ENCODE peak calls at places on chromosomes 12 and 14, in ten cellular contexts. A is IMR-90; E is amniotic epithelial cell; N is kidney glomerular epithelial cell; U is adrenal gland; T is stimulated activated CD8-positive, alpha-beta memory T cell treated with anti-CD3 and anti-CD28 coated beads, Interleukin-15, amount 100 ng/mL, for 24 hours; C is activated T-helper 1 cell treated with Interleukin-2 at 50 U/mL for 16 hours; V is AG08396; H is Caki2; R is GM04504. P is an unnamed sample.

GRCh38 chr12:574475-575128 is 88.6 kb downstream of the NINJ2 start:
- DNase-seq in A (no peak), E (peak), N (peak), U (no peak), T (no peak), C (no peak), V (no peak), H (no peak), R (no peak), P (no peak)

GRCh38 chr12:45050751-45051489 is at the start of gene DBX2:
- DNase-seq in A (no peak), E (no peak), N (no peak), U (no peak), T (no peak), C (no peak), V (peak), H (no peak), R (no peak), P (no peak)

GRCh38 chr12:71472441-71472911 is 32.9 kb downstream of the LGR5 start:
- DNase-seq in A (peak), E (no peak), N (no peak), U (no peak), T (no peak), C (no peak), V (peak), H (no peak), R (peak), P (no peak)

GRCh38 chr12:96850676-96851075 is 56.4 kb upstream of the NEDD1 start:
- DNase-seq in A (no peak), E (no peak), N (no peak), U (no peak), T (no peak), C (no peak), V (no peak), H (no peak), R (no peak), P (no peak)

GRCh38 chr14:23284654-23285529 is 1.0 kb downstream of the HOMEZ start:
- DNase-seq in A (peak), E (peak), N (no peak), U (no peak), T (no peak), C (no peak), V (peak), H (no peak), R (no peak), P (no peak)

GRCh38 chr14:58082491-58083098 is 69.4 kb downstream of the ARMH4 start:
- DNase-seq in A (peak), E (peak), N (peak), U (peak), T (no peak), C (no peak), V (peak), H (peak), R (peak), P (peak)

GRCh38 chr12:6627598-6627997 is 8.2 kb downstream of the LPAR5 start:
- DNase-seq in A (no peak), E (no peak), N (no peak), U (no peak), T (no peak), C (no peak), V (no peak), H (no peak), R (no peak), P (no peak)

GRCh38 chr12:53995311-53996187 is 4.4 kb upstream of the HOXC9 start:
- DNase-seq in A (no peak), E (no peak), N (peak), U (no peak), T (no peak), C (no peak), V (peak), H (peak), R (no peak), P (no peak)

GRCh38 chr12:47938093-47938492 is 25.3 kb upstream of the TMEM106C start:
- DNase-seq in A (peak), E (no peak), N (no peak), U (no peak), T (no peak), C (no peak), V (peak), H (no peak), R (no peak), P (peak)

GRCh38 chr12:116691205-116691604 is 46.7 kb downstream of the SPRING1 start:
- DNase-seq in A (no peak), E (no peak), N (no peak), U (no peak), T (no peak), C (no peak), V (no peak), H (no peak), R (no peak), P (no peak)

GRCh38 chr12:38728894-38729293 is 176.5 kb downstream of the CPNE8 start:
- DNase-seq in A (no peak), E (no peak), N (no peak), U (no peak), T (no peak), C (no peak), V (no peak), H (no peak), R (no peak), P (no peak)

GRCh38 chr14:23137221-23138172 is 18.4 kb upstream of the CEBPE start:
- DNase-seq in A (no peak), E (no peak), N (no peak), U (no peak), T (no peak), C (no peak), V (no peak), H (no peak), R (no peak), P (no peak)

GRCh38 chr12:55724226-55724939 is 4.2 kb downstream of the RDH5 start:
- DNase-seq in A (peak), E (peak), N (peak), U (peak), T (no peak), C (peak), V (peak), H (peak), R (no peak), P (peak)

GRCh38 chr12:89494411-89495231 is 30.0 kb downstream of the GALNT4 start:
- DNase-seq in A (peak), E (peak), N (no peak), U (no peak), T (no peak), C (no peak), V (peak), H (no peak), R (peak), P (peak)

GRCh38 chr14:51341338-51341737 is 101.3 kb downstream of the TMX1 start:
- DNase-seq in A (no peak), E (no peak), N (no peak), U (no peak), T (no peak), C (no peak), V (no peak), H (no peak), R (no peak), P (no peak)

GRCh38 chr12:109289004-109289403 is 20.1 kb downstream of the FOXN4 start:
- DNase-seq in A (no peak), E (no peak), N (no peak), U (no peak), T (no peak), C (no peak), V (no peak), H (no peak), R (no peak), P (no peak)